ENCODE peak calls at places on chromosomes 5 and 9, in nine cellular contexts. O is testis, T is upper lobe of left lung, F is body of pancreas, E is spleen, J is heart left ventricle, V is HCT116, I is endothelial cell of umbilical vein, A is IMR-90. Y is an unnamed sample.

GRCh38 chr9:12628546-12628945 is 64.6 kb upstream of the TYRP1 start:
- DNase-seq in I (no peak), T (no peak), F (no peak), A (no peak), J (no peak), O (no peak), V (no peak), E (no peak), Y (no peak)

GRCh38 chr5:87074072-87074471 is 193.6 kb upstream of the RASA1 start:
- DNase-seq in V (no peak), J (no peak), T (no peak), F (no peak), I (no peak), A (no peak), O (no peak), E (no peak), Y (no peak)

GRCh38 chr9:127634698-127635097 is 22.6 kb downstream of the STXBP1 start:
- DNase-seq in J (no peak), O (no peak), E (no peak), T (no peak), I (no peak), V (peak; percentile 16), F (no peak), A (no peak), Y (no peak)

GRCh38 chr9:70639853-70640814 is 225.7 kb upstream of the KLF9 start:
- DNase-seq in O (no peak), E (no peak), V (peak; percentile 22), T (no peak), F (no peak), I (peak; percentile 62), A (peak; percentile 60), J (no peak), Y (no peak)

GRCh38 chr5:146751781-146752401 is 126.7 kb downstream of the PPP2R2B start:
- DNase-seq in F (no peak), T (no peak), O (no peak), J (no peak), V (no peak), A (no peak), I (no peak), E (no peak), Y (no peak)

GRCh38 chr9:77276799-77277198 is 99.5 kb downstream of the VPS13A start:
- DNase-seq in J (no peak), A (no peak), E (no peak), F (no peak), I (no peak), T (no peak), V (no peak), O (no peak), Y (no peak)

GRCh38 chr5:145104106-145104505 is 731.0 kb downstream of the PRELID2 start:
- DNase-seq in O (no peak), J (no peak), T (no peak), E (no peak), V (no peak), A (peak; percentile 4), I (no peak), F (no peak), Y (no peak)

GRCh38 chr9:134658378-134658955 is 16.9 kb downstream of the COL5A1 start:
- DNase-seq in A (no peak), J (peak; percentile 54), V (no peak), F (no peak), T (peak; percentile 68), O (no peak), E (peak; percentile 62), I (no peak), Y (no peak)

GRCh38 chr9:26744362-26744965 is 148.1 kb downstream of the CAAP1 start:
- DNase-seq in J (no peak), F (no peak), I (peak; percentile 38), O (no peak), E (no peak), T (no peak), A (peak; percentile 38), V (peak; percentile 10), Y (no peak)

GRCh38 chr9:17847908-17848307 is 269.0 kb downstream of the SH3GL2 start:
- DNase-seq in E (no peak), V (no peak), J (no peak), A (no peak), T (no peak), F (no peak), O (no peak), I (no peak), Y (no peak)
- H3K36me3 ChIP-seq in E (no peaks in the 10 kb centered on the region), V (no peaks in the 10 kb centered on the region), J (no peaks in the 10 kb centered on the region), A (no peaks in the 10 kb centered on the region), T (no peaks in the 10 kb centered on the region), F (no peaks in the 10 kb centered on the region), O (no peaks in the 10 kb centered on the region), I (no peaks in the 10 kb centered on the region), Y (no peaks in the 10 kb centered on the region)

DNA sequence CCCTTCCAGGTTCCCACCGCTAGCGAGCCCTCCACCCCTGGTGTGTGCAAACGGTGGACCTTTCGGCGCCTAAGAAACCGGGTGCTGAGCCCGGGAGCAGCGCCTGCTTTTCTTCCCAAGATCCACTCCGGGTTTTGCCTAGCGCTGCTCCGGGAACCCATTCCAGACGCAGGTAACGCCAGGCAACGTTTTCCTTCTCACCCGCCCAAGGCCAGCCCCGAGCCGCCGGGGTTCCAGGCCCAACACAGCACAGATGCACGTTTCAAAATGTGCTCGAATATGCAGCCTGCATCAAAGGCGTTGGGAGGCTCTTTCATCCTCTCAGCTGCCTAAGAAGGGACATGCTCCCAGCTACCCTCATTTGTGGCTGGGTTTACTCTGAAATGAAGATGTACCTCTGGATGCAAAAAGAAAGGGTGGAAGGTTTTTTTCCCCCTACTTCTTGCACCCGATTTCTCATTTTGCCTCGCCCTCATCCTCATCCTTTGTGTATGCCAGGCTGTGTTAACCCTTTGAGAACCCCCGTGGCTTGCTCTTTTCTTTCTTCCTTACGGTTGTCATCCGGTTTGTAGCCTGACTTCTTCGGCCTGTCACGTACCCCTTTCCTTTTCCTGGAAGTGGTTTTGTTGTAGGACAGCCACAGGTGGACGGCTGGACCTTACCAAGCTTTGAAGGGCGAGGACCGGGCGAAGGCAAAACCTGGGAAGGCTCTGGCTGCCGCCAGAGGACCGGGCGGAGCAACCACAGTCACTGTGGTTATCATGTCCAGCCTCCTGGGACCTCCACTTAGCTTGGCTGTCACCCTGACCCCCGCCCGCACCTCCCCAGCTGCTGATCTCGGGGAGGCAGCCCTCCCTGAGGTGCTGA is 227.0 kb downstream of the SMARCA2 start:
- DNase-seq in T (peak; percentile 90), J (peak; percentile 87), I (peak; percentile 87), A (peak; percentile 88), E (peak; percentile 89), V (peak; percentile 83), F (peak; percentile 85), O (peak; percentile 85), Y (peak; percentile 92)
- TF ChIP-seq POLR2A in T (no peak), J (peak; percentile 41), I (peak; percentile 77), A (no peak), E (no peak), V (peak; percentile 37), F (peak; percentile 62), O (no peak), Y (peak; percentile 97)

DNA sequence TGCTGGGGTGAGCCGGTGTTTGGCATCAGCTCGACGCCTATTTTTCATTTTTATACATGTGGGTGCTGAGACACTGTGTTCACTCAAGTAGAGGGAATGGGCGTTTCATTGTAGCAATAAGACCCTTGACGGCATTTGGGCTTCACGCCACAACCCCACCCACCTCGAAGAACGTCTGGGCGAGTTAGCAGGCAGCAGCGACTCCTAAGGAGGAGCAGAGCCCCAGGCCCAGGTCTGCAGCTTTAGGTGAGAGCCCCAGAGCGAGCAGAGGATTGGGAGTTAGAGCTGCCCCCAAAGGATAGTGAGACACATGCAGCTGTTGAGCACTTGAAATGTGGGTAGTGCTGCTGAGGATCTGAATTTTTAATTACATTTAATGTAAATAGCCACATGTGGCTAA is 1.6 kb upstream of the ZFP62 start:
- DNase-seq in T (no peak), F (no peak), E (no peak), V (no peak), I (no peak), A (no peak), J (no peak), O (no peak), Y (no peak)
- TF ChIP-seq CTCF in T (no peak), F (no peak), E (no peak), V (no peak), I (no peak), A (no peak), J (no peak), O (no peak), Y (no peak)

GRCh38 chr9:110479481-110479880 is 100.1 kb downstream of the SVEP1 start:
- DNase-seq in F (no peak), J (no peak), V (no peak), E (no peak), I (no peak), O (no peak), T (no peak), A (no peak), Y (no peak)
- H3K36me3 ChIP-seq in F (no peaks in the 10 kb centered on the region), J (peaks cover 47% of the 10 kb centered on the region), V (no peaks in the 10 kb centered on the region), E (no peaks in the 10 kb centered on the region), I (no peaks in the 10 kb centered on the region), O (no peaks in the 10 kb centered on the region), T (no peaks in the 10 kb centered on the region), A (peaks cover 31% of the 10 kb centered on the region), Y (no peaks in the 10 kb centered on the region)

DNA sequence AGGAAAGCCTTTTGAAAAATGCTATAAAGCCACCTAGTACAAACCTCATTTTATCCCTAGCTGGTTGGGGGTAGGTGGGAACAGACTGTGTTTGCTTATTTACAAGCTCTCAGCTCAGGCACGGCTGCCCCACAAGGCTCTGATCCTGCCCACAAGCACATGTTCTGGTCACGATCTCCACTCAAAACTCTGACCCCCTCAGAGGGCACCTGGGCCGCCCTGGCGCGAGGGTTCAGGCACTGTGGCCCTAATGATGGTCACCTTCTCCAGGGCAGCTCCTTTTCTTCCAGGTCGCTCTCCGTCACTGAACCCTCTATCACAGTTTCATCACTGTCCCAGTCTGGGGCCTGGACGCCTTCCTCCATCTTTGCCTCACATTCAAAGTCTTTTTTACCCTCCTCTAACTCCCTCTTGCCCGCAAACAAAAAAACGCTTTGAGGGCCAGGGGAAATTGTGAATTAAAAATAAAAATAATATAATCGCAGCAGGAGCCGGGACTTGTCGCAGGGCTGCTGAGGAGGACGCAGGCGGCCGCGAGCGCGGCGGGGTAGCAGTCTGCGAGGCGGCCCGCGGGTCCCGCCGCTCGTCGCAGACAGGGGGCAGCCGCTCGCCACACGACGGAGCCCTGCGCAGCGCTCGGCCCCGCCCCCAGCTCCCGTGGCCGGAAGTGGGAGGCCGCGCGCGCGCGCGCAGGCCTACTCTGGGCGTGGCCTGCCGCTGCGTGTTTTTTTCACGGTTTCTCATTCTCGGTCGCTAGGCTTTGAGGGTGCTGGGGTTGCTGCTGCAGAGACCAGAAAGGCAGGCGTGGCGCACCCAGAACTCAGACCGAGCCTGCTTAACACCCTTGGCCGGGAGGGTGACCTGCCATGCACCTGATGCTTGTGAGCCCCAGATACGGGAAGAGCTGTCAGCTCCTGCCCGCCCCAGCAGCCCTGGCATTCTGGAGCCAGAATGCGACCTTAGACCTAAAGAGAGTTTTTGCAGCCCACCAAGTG is at the start of gene ANKRD31:
- DNase-seq in O (peak; percentile 90), E (peak; percentile 97), T (peak; percentile 98), V (peak; percentile 22), F (peak; percentile 89), A (peak; percentile 66), J (peak; percentile 94), I (peak; percentile 71), Y (peak; percentile 90)
- TF ChIP-seq POLR2A in O (peak; percentile 32), E (peak; percentile 35), T (peak; percentile 61), V (no peak), F (peak; percentile 75), A (peak; percentile 46), J (peak; percentile 58), I (peak; percentile 38), Y (peak; percentile 59)